ENCODE peak calls at places on chromosomes 4 and X, in four cellular contexts. I, X, P and Z are unnamed samples.

GRCh38 chr4:8112036-8112576 is 46.5 kb downstream of the ABLIM2 start:
- DNase-seq in I (no peak), X (no peak), P (peak), Z (no peak)

GRCh38 chr4:66169341-66169740 is 499.1 kb upstream of the EPHA5 start:
- DNase-seq in I (peak), X (peak), P (no peak), Z (no peak)

GRCh38 chrX:39409246-39409917 is 608.1 kb downstream of the MID1IP1 start:
- DNase-seq in I (no peak), X (peak), P (no peak), Z (no peak)

GRCh38 chr4:74453037-74453635 is 8.2 kb downstream of the AREG start:
- DNase-seq in I (peak), X (no peak), P (no peak), Z (no peak)

GRCh38 chr4:157992038-157992706 is 180.7 kb downstream of the GASK1B start:
- DNase-seq in I (peak), X (peak), P (no peak), Z (peak)

GRCh38 chrX:56248492-56248891 is 16.3 kb downstream of the KLF8 start:
- DNase-seq in I (peak), X (peak), P (peak), Z (no peak)

GRCh38 chr4:2673157-2673556 is 83.0 kb downstream of the TNIP2 start:
- DNase-seq in I (no peak), X (no peak), P (no peak), Z (no peak)

GRCh38 chr4:37470243-37470642 is 215.9 kb downstream of the RELL1 start:
- DNase-seq in I (no peak), X (no peak), P (no peak), Z (no peak)

GRCh38 chrX:101287402-101287801 is 3.7 kb downstream of the TAF7L start:
- DNase-seq in I (peak), X (peak), P (no peak), Z (peak)

GRCh38 chrX:48971325-48972213 is at the start of gene KCND1:
- DNase-seq in I (peak), X (peak), P (peak), Z (no peak)

GRCh38 chr4:41132055-41132683 is 82.2 kb downstream of the APBB2 start:
- DNase-seq in I (no peak), X (no peak), P (no peak), Z (peak)

DNA sequence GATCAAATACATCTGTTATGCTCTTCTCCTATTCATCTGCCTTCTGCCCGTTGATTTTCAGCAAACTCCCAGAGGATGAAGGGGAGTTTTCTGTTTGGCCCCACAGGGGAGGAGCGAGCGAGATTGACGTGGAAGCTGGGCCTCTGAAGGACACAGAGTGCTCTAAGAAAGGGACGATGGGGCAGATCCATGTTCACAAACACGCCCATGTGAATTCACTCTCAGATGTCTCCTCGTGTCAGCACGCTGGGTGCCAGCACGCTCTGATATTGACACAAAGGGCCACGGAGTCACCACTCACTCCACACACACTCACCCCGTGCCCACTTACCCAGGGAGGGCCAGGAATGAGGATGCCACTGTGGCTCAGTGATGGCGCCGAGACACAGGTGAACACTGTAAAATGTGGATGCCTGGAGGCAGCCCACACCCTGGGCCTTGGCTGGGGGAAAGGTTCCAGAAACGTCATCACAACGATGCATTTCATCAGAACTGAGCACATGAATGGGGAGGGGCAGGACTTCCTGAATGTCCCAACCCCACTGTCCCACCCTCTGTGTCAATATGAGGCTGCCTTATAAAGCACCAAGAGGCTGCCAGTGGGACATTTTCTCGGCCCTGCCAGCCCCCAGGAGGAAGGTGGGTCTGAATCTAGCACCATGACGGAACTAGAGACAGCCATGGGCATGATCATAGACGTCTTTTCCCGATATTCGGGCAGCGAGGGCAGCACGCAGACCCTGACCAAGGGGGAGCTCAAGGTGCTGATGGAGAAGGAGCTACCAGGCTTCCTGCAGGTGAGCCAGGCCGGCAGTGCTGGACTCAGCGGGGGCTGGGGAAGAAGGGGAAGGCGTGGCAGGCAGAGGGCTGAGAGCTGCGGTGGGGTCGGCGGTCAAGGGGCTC is at the start of gene S100P:
- DNase-seq in I (peak), X (no peak), P (no peak), Z (no peak)
- H3K4me3 ChIP-seq in I (no peak), X (no peak), P (no peak), Z (no peak)

GRCh38 chrX:79146552-79147390 is 2.3 kb downstream of the GPR174 start:
- DNase-seq in I (no peak), X (no peak), P (no peak), Z (no peak)
- H3K4me3 ChIP-seq in I (no peak), X (no peak), P (no peak), Z (no peak)

DNA sequence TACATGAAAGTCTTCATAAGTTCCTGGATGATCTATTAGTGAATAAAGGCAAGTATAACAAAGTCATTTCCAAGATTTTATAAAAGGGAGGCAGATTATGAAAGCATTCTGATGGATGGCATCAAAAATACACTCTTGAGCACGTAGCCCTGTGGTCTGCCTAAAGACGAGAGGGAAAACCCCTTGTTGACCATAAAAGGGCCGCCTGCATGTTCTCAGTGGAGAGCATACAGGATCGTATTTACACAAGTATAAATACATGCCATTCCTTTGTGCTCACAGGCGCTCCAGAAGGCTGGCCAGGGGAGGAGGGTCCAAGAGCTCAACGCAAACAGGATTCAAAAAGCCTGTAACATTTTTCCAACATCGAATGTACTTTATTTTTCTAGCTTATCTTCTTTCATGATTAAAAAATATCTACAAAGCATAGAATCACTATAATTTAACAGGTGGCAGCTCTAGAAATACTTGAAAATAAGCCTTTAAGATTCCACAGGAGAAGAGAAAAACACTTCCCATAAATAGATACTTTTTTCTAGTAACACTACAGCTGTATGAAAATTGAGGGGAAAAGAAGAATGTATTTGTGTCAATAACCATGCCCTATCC is 29.6 kb downstream of the PDGFC start:
- DNase-seq in I (peak), X (peak), P (no peak), Z (peak)
- H3K4me3 ChIP-seq in I (no peak), X (peak), P (peak), Z (no peak)

GRCh38 chr4:111326450-111326849 is 703.6 kb upstream of the PITX2 start:
- DNase-seq in I (no peak), X (no peak), P (no peak), Z (no peak)

GRCh38 chr4:111334356-111334755 is 711.5 kb upstream of the PITX2 start:
- DNase-seq in I (no peak), X (no peak), P (no peak), Z (no peak)

GRCh38 chr4:111330786-111331185 is 707.9 kb upstream of the PITX2 start:
- DNase-seq in I (no peak), X (peak), P (no peak), Z (no peak)
- H3K4me3 ChIP-seq in I (no peak), X (no peak), P (no peak), Z (no peak)

GRCh38 chrX:154541896-154542722 is 4.5 kb downstream of the G6PD start:
- DNase-seq in I (peak), X (peak), P (peak), Z (no peak)
- H3K4me3 ChIP-seq in I (no peak), X (no peak), P (peak), Z (peak)